ENCODE peak calls at places on chromosome 15, in four cellular contexts. Q is tibial nerve, I is cardiac muscle cell, E is fibroblast of lung. H is an unnamed sample. For H3K36me3, the result is how much of the 10 kb centered on the place peaks cover.

GRCh38 chr15:98035577-98036010 is 75.1 kb downstream of the ARRDC4 start:
- DNase-seq in Q (no peak), I (no peak), E (no peak), H (peak)

GRCh38 chr15:61186905-61187865 is 41.9 kb downstream of the RORA start:
- DNase-seq in Q (no peak), I (peak), E (peak), H (no peak)

GRCh38 chr15:58916962-58917361 is 16.5 kb downstream of the SLTM start:
- DNase-seq in Q (no peak), I (no peak), E (no peak), H (no peak)

GRCh38 chr15:43519207-43519606 is 1.8 kb downstream of the MAP1A start:
- DNase-seq in Q (no peak), I (no peak), E (no peak), H (no peak)

GRCh38 chr15:69713726-69714559 is 261.3 kb downstream of the RPLP1 start:
- DNase-seq in Q (no peak), I (no peak), E (no peak), H (no peak)

GRCh38 chr15:81087121-81087520 is 46.9 kb upstream of the CFAP161 start:
- DNase-seq in Q (no peak), I (peak), E (no peak), H (no peak)

GRCh38 chr15:75446146-75446545 is 5.3 kb downstream of the SIN3A start:
- DNase-seq in Q (no peak), I (no peak), E (no peak), H (no peak)

GRCh38 chr15:56587686-56588085 is 122.7 kb upstream of the MNS1 start:
- DNase-seq in Q (no peak), I (no peak), E (peak), H (no peak)

GRCh38 chr15:63190993-63191392 is 1.6 kb downstream of the RAB8B start:
- DNase-seq in Q (no peak), I (no peak), E (no peak), H (no peak)

GRCh38 chr15:29260896-29261295 is 8.7 kb downstream of the NSMCE3 start:
- DNase-seq in Q (no peak), I (no peak), E (no peak), H (no peak)

GRCh38 chr15:66515901-66516322 is 10.8 kb downstream of the ZWILCH start:
- DNase-seq in Q (no peak), I (peak), E (peak), H (no peak)

GRCh38 chr15:95495033-95495541 is 835.4 kb upstream of the NR2F2 start:
- DNase-seq in Q (no peak), I (peak), E (peak), H (no peak)

GRCh38 chr15:66287461-66288055 is 5.8 kb upstream of the DIS3L start:
- DNase-seq in Q (no peak), I (peak), E (no peak), H (no peak)

GRCh38 chr15:40825661-40826088 is 2.8 kb downstream of the PPP1R14D start:
- DNase-seq in Q (no peak), I (peak), E (peak), H (no peak)

GRCh38 chr15:54187325-54187724 is 209.1 kb downstream of the UNC13C start:
- DNase-seq in Q (no peak), I (no peak), E (no peak), H (no peak)

GRCh38 chr15:51093865-51094605 is 671 bp downstream of the TNFAIP8L3 start:
- DNase-seq in Q (peak), I (peak), E (no peak), H (no peak)

GRCh38 chr15:96542130-96542770 is 211.8 kb downstream of the NR2F2 start:
- DNase-seq in Q (no peak), I (no peak), E (no peak), H (no peak)

DNA sequence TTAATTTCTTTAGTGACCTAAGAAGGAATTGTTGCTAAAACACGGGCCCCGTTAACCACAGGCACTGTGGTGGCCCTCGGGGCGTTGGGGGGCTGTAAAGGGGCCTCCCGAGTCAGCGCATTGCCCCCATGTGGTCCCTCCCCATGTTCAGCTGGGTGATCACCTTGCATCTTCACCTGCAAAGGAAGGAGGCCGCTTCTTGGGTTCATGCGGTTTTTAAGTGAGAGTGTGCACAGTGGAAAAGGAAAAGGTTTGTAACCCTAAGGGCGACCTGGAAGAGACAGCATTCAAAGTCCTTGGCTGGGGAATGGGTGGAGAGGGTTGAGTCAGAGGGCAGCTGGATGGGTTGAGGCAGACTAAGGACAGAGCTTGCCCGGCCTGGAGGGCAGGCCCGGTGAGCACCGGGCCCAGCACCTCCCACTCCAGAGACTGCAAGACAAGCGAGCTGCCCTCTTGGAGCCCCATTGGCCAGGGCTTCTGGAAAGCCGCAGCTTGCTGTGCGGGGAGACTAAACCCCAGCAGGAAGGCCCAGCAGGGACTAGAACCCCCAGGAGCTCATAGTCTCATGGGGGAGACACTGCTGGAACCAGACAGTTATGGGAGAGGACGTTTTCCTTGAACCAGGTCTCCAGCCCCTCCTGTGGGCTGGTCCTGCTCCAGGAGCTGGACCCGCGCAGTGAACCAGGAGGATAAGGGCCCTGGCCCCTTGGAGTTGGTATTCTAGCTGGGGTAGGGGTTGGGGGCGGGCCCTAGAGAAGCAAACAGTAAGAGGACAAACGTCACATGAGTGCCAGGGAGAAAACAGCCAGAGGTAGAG is 59.2 kb downstream of the RGMA start:
- DNase-seq in Q (no peak), I (peak), E (peak), H (no peak)
- H3K27ac ChIP-seq in Q (peak), I (no peak), E (peak), H (peak)

GRCh38 chr15:89139613-89140499 is 51.6 kb downstream of the ABHD2 start:
- DNase-seq in Q (no peak), I (peak), E (no peak), H (no peak)
- TF ChIP-seq CTCF in Q (no peak), I (peak), E (peak), H (no peak)

DNA sequence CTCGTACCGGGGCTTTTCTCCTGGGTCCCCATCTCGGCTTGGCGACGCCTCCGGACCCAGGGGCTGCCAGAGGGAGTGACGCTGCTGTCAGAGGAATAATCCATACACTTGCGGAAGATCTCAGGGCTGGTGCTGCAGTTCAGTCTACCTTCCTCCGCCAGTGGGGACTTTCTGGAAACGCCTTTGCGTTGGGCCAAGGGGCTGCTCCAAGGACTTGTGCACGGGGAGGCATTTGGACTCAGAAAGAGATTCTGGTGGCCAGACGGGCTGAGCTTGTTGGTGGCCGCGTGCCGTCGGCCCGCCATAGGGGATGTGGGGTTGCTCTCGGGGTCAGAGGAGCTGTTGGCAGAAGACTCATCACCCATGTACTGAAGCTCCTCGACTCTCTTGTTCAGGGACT is 21.8 kb downstream of the LARP6 start:
- DNase-seq in Q (no peak), I (no peak), E (no peak), H (no peak)
- H3K36me3 ChIP-seq in Q (under half), I (under half), E (under half), H (under half)

GRCh38 chr15:68415061-68415460 is 16.9 kb downstream of the ITGA11 start:
- DNase-seq in Q (no peak), I (no peak), E (no peak), H (no peak)
- H3K27ac ChIP-seq in Q (no peak), I (no peak), E (no peak), H (no peak)

GRCh38 chr15:100908466-100908865 is 10.7 kb upstream of the LRRK1 start:
- DNase-seq in Q (no peak), I (no peak), E (no peak), H (no peak)

GRCh38 chr15:100902436-100903190 is 16.5 kb upstream of the LRRK1 start:
- DNase-seq in Q (peak), I (peak), E (peak), H (peak)

GRCh38 chr15:100903191-100903590 is 16.0 kb upstream of the LRRK1 start:
- DNase-seq in Q (no peak), I (no peak), E (no peak), H (no peak)

GRCh38 chr15:100909582-100909981 is 9.6 kb upstream of the LRRK1 start:
- DNase-seq in Q (no peak), I (no peak), E (no peak), H (no peak)

DNA sequence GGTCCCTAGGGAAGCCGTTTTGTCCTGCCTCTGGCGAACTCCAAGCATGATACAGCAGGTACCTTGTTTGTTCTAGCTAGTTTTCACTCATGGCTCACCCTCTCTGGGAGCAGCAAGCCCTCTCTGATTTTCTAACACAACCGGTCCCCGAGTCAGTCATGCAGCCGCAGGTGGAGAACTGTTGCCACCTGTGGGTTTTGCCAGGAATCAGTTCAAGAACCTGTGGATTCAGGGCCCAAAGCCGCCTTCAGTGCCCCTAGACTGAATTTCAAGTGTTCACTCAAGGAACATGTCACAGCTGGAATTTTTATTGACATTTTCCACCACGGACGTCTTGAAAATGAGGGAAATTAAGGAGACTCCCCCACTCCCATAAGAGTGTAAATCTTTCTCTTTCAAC is 13.3 kb upstream of the LRRK1 start:
- DNase-seq in Q (no peak), I (no peak), E (no peak), H (no peak)
- TF ChIP-seq CTCF in Q (no peak), I (no peak), E (no peak), H (peak)

GRCh38 chr15:46732060-46732459 is 985.2 kb upstream of the SEMA6D start:
- DNase-seq in Q (no peak), I (no peak), E (no peak), H (no peak)

GRCh38 chr15:46735115-46735514 is 982.2 kb upstream of the SEMA6D start:
- DNase-seq in Q (no peak), I (no peak), E (no peak), H (no peak)
- H3K36me3 ChIP-seq in Q (under half), I (under half), E (under half), H (under half)

GRCh38 chr15:38516636-38517035 is 48.0 kb downstream of the RASGRP1 start:
- DNase-seq in Q (no peak), I (no peak), E (no peak), H (no peak)
- H3K27ac ChIP-seq in Q (no peak), I (no peak), E (no peak), H (no peak)

DNA sequence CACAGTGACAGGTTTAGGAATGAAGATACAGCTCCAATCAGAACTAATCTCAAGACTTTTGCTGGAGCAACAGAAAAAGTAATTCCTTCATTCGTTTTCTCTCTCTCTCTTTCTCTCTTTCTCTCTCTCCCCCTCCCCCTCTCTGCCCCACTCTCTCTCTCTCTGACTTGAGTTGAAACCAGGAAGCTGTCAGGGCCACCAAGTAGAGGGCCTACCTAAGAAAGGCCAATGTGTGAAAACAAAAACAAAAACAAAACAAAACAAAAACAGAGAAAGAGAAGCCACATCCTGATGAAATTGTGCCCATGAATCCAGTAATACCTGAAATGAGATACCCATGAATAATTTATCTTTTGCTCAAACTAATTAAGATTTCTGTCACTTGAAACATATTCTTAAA is 72.9 kb downstream of the ATP8B4 start:
- DNase-seq in Q (no peak), I (no peak), E (no peak), H (no peak)
- TF ChIP-seq CTCF in Q (no peak), I (no peak), E (no peak), H (no peak)

GRCh38 chr15:73567022-73567421 is 66.2 kb downstream of the NPTN start:
- DNase-seq in Q (no peak), I (no peak), E (no peak), H (no peak)
- H3K36me3 ChIP-seq in Q (under half), I (half or more), E (under half), H (half or more)

H was measured in keratinocyte.